ENCODE peak calls at places on chromosomes 4 and X, in four cellular contexts. A is HTR-8/SVneo, H is AG09309, N is BJ. E is an unnamed sample.

GRCh38 chr4:1603413-1604135 is 80.5 kb downstream of the FAM53A start:
- DNase-seq in A (no peak), H (no peak), N (no peak), E (no peak)

GRCh38 chr4:182213024-182213423 is 30.2 kb upstream of the TENM3 start:
- DNase-seq in A (no peak), N (no peak), H (no peak), E (no peak)

GRCh38 chrX:57821703-57822375 is 88.4 kb downstream of the ZXDA start:
- DNase-seq in A (peak; percentile 1), H (peak; percentile 29), N (no peak), E (peak; percentile 54)

GRCh38 chrX:132094169-132094568 is 33.7 kb downstream of the FRMD7 start:
- DNase-seq in N (no peak), A (no peak), H (peak; percentile 18), E (no peak)

GRCh38 chr4:54961357-54961975 is 163.9 kb downstream of the KDR start:
- DNase-seq in H (peak; percentile 7), A (peak; percentile 11), N (no peak), E (peak; percentile 42)

GRCh38 chr4:126344472-126344871 is 1029.7 kb downstream of the FAT4 start:
- DNase-seq in H (no peak), N (no peak), A (no peak), E (no peak)

GRCh38 chr4:128386761-128387599 is 99.4 kb upstream of the PGRMC2 start:
- DNase-seq in N (peak; percentile 86), H (peak; percentile 92), A (peak; percentile 77), E (peak; percentile 90)

GRCh38 chrX:1475881-1476280 is 23.2 kb upstream of the ASMTL start:
- DNase-seq in H (no peak), A (no peak), N (no peak), E (no peak)

GRCh38 chr4:108405586-108405985 is 214.8 kb upstream of the RPL34 start:
- DNase-seq in N (no peak), H (no peak), A (no peak), E (no peak)

GRCh38 chrX:24733111-24733510 is 39.4 kb downstream of the POLA1 start:
- DNase-seq in N (no peak), A (no peak), H (no peak), E (no peak)

GRCh38 chr4:158624889-158625478 is 46.7 kb downstream of the C4orf46 start:
- DNase-seq in H (peak; percentile 49), A (peak; percentile 31), N (no peak), E (peak; percentile 72)

GRCh38 chr4:19382993-19383392 is 868.7 kb upstream of the SLIT2 start:
- DNase-seq in N (peak; percentile 5), A (no peak), H (peak; percentile 71), E (peak; percentile 36)

GRCh38 chrX:115393271-115393670 is 103.8 kb downstream of the LUZP4 start:
- DNase-seq in N (no peak), H (peak; percentile 27), A (no peak), E (peak; percentile 25)

GRCh38 chr4:118989098-118990080 is 100.7 kb downstream of the SYNPO2 start:
- DNase-seq in A (peak; percentile 44), H (peak; percentile 96), N (peak; percentile 100), E (peak; percentile 92)

GRCh38 chr4:118751634-118752293 is 66.6 kb downstream of the METTL14 start:
- DNase-seq in N (peak; percentile 58), A (no peak), H (no peak), E (peak; percentile 23)

GRCh38 chr4:187617117-187617516 is 378.5 kb upstream of the ZFP42 start:
- DNase-seq in A (no peak), N (no peak), H (peak; percentile 23), E (no peak)

GRCh38 chr4:139762715-139763114 is 97.1 kb downstream of the MGST2 start:
- DNase-seq in H (no peak), N (no peak), A (no peak), E (no peak)

GRCh38 chrX:68440940-68441339 is 7.6 kb upstream of the OPHN1 start:
- DNase-seq in A (no peak), H (no peak), N (no peak), E (peak; percentile 50)

GRCh38 chr4:973431-974397 is at the start of gene DGKQ:
- DNase-seq in N (no peak), A (peak; percentile 87), H (peak; percentile 18), E (peak; percentile 77)

GRCh38 chr4:31114821-31115220 is 394.7 kb downstream of the PCDH7 start:
- DNase-seq in A (no peak), H (no peak), N (no peak), E (no peak)

GRCh38 chr4:130192787-130193186 is 1096.8 kb downstream of the C4orf33 start:
- DNase-seq in N (no peak), A (no peak), H (no peak), E (no peak)

GRCh38 chrX:41010188-41010846 is 74.9 kb upstream of the USP9X start:
- DNase-seq in A (peak; percentile 56), N (peak; percentile 39), H (peak; percentile 68), E (peak; percentile 82)

GRCh38 chr4:121796283-121796682 is 4.8 kb upstream of the EXOSC9 start:
- DNase-seq in A (no peak), H (no peak), N (no peak), E (no peak)

GRCh38 chr4:178665916-178666315 is 1223.7 kb upstream of the AGA start:
- DNase-seq in A (no peak), N (no peak), H (no peak), E (no peak)

GRCh38 chr4:121989715-121990114 is 37.9 kb upstream of the TRPC3 start:
- DNase-seq in H (peak; percentile 16), A (no peak), N (no peak), E (peak; percentile 17)

GRCh38 chr4:128452415-128452814 is 164.8 kb upstream of the PGRMC2 start:
- DNase-seq in A (no peak), H (no peak), N (no peak), E (no peak)

GRCh38 chr4:1767058-1767769 is 25.9 kb upstream of the FGFR3 start:
- DNase-seq in N (no peak), A (no peak), H (no peak), E (no peak)

GRCh38 chr4:66852843-66853242 is 692.5 kb downstream of the CENPC start:
- DNase-seq in A (no peak), H (no peak), N (no peak), E (no peak)

GRCh38 chrX:39779952-39780783 is 317.6 kb downstream of the BCOR start:
- DNase-seq in H (no peak), N (no peak), A (no peak), E (no peak)

GRCh38 chrX:136495043-136495442 is 2.3 kb upstream of the HTATSF1 start:
- DNase-seq in N (no peak), H (no peak), A (no peak), E (no peak)

GRCh38 chr4:148770848-148771247 is 328.6 kb upstream of the NR3C2 start:
- DNase-seq in A (no peak), N (no peak), H (no peak), E (peak; percentile 33)

GRCh38 chr4:166128452-166128851 is 255.4 kb downstream of the TLL1 start:
- DNase-seq in A (peak; percentile 40), H (no peak), N (no peak), E (peak; percentile 64)

GRCh38 chr4:180542445-180543100 is 1700.6 kb upstream of the TENM3 start:
- DNase-seq in H (no peak), N (no peak), A (peak; percentile 23), E (peak; percentile 74)

GRCh38 chr4:15920723-15921591 is 17.6 kb downstream of the FGFBP1 start:
- DNase-seq in H (peak; percentile 91), N (peak; percentile 79), A (peak; percentile 75), E (peak; percentile 94)

GRCh38 chr4:151669990-151670389 is 90.8 kb downstream of the GATB start:
- DNase-seq in N (no peak), H (no peak), A (no peak), E (no peak)

GRCh38 chrX:37922926-37923325 is 75.6 kb upstream of the DYNLT3 start:
- DNase-seq in N (no peak), H (no peak), A (no peak), E (no peak)

GRCh38 chr4:110135523-110135922 is 62.9 kb downstream of the ELOVL6 start:
- DNase-seq in A (no peak), H (no peak), N (no peak), E (no peak)

GRCh38 chrX:46574941-46575381 is 1.4 kb downstream of the CHST7 start:
- DNase-seq in A (no peak), N (no peak), H (no peak), E (peak; percentile 44)